ENCODE peak calls at places on chromosomes 7 and 10, in ten cellular contexts. E is A549, X is ovary, I is GM12878, O is colonic mucosa, Y is OCI-LY7, S is heart left ventricle, W is RWPE2, J is breast epithelium, U is spleen. Q is an unnamed sample. For H3K4me1, the result is how much of the 10 kb centered on the place peaks cover.

GRCh38 chr7:4270941-4271715 is 411.0 kb upstream of the FOXK1 start:
- DNase-seq in E (no peak), X (no peak), I (no peak), O (peak), Y (no peak), S (no peak), W (no peak), J (no peak), U (peak), Q (no peak)

GRCh38 chr7:103141753-103142404 is 7.0 kb downstream of the NAPEPLD start:
- DNase-seq in E (no peak), X (no peak), I (peak), O (peak), Y (no peak), S (no peak), W (no peak), J (no peak), U (no peak), Q (no peak)

GRCh38 chr7:31192996-31193395 is 140.9 kb downstream of the ADCYAP1R1 start:
- DNase-seq in E (peak), X (no peak), I (no peak), O (peak), Y (no peak), S (peak), W (peak), J (peak), U (no peak), Q (peak)

GRCh38 chr10:86160890-86161585 is 205.6 kb downstream of the GRID1 start:
- DNase-seq in E (no peak), X (no peak), I (no peak), O (no peak), Y (no peak), S (no peak), W (no peak), J (no peak), U (peak), Q (no peak)

GRCh38 chr10:132397036-132397541 is at the start of gene PWWP2B:
- DNase-seq in E (no peak), X (peak), I (no peak), O (no peak), Y (peak), S (peak), W (no peak), J (no peak), U (peak), Q (no peak)

GRCh38 chr10:110664483-110665420 is 20.6 kb downstream of the RBM20 start:
- DNase-seq in E (no peak), X (no peak), I (no peak), O (no peak), Y (no peak), S (no peak), W (peak), J (no peak), U (no peak), Q (no peak)

GRCh38 chr7:74443591-74444365 is 9.9 kb upstream of the GTF2IRD1 start:
- DNase-seq in E (no peak), X (no peak), I (no peak), O (no peak), Y (no peak), S (no peak), W (no peak), J (no peak), U (no peak), Q (no peak)

GRCh38 chr10:16999665-17000451 is 129.8 kb downstream of the CUBN start:
- DNase-seq in E (no peak), X (peak), I (no peak), O (no peak), Y (no peak), S (no peak), W (no peak), J (no peak), U (no peak), Q (no peak)

GRCh38 chr10:13716161-13717071 is 129.7 kb downstream of the PRPF18 start:
- DNase-seq in E (no peak), X (no peak), I (no peak), O (no peak), Y (no peak), S (no peak), W (no peak), J (no peak), U (no peak), Q (no peak)

DNA sequence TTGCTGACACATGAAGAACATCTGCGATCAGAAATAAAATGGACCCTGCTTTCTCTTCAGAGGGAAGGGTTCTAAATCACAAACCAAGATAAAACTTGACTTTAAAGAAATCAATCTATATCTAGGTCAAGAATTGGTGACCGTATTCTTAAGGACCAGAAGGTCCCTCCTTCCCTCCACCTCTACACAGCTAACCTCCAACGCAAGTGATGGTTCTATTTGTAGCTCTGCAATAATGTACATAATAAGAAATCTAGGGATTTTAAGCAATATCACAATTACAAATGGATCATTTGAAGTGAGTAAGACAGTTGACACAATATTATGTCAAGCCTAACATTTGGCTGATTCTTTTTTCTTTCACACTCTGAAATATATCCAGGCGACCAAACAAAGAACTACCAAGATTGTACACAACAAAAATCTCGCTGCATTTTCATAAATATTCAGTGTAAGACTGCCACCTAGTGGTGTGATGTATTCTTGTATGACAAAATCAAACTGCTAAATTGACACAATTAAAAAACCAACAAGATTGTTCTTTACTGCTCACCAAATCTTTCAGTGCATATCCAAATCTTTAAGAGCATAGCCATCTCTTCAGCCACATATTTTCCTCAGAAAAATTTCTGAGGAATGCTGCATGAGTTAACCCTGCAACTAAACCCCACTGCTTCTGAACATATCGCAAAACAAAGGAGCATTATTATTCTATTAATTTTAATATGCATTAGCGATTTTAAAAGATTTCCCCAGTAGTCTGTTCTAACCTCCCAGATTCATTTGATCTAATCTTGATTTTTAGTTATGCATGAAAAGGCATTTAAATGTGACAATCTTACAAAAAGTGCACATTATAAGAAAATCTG is 44.5 kb downstream of the ICA1 start:
- DNase-seq in E (peak), X (no peak), I (peak), O (peak), Y (peak), S (no peak), W (no peak), J (no peak), U (no peak), Q (no peak)
- TF ChIP-seq CTCF in E (peak), X (peak), I (peak), O (peak), Y (peak), S (peak), W (peak), J (peak), U (peak), Q (peak)

GRCh38 chr7:55128693-55129394 is 110.0 kb downstream of the EGFR start:
- DNase-seq in E (no peak), X (no peak), I (no peak), O (no peak), Y (no peak), S (no peak), W (no peak), J (no peak), U (no peak), Q (no peak)

GRCh38 chr7:55129409-55130078 is 110.7 kb downstream of the EGFR start:
- DNase-seq in E (peak), X (no peak), I (no peak), O (peak), Y (no peak), S (no peak), W (no peak), J (no peak), U (no peak), Q (no peak)

GRCh38 chr7:55131421-55131929 is 112.7 kb downstream of the EGFR start:
- DNase-seq in E (no peak), X (no peak), I (no peak), O (no peak), Y (no peak), S (no peak), W (no peak), J (no peak), U (no peak), Q (no peak)

GRCh38 chr7:55130079-55130476 is 111.3 kb downstream of the EGFR start:
- DNase-seq in E (peak), X (no peak), I (no peak), O (no peak), Y (no peak), S (no peak), W (no peak), J (no peak), U (no peak), Q (no peak)

GRCh38 chr7:55130554-55131198 is 111.9 kb downstream of the EGFR start:
- DNase-seq in E (no peak), X (peak), I (no peak), O (no peak), Y (no peak), S (peak), W (no peak), J (no peak), U (no peak), Q (peak)
- H3K4me1 ChIP-seq in E (half or more), X (under half), I (under half), O (under half), Y (under half), S (half or more), W (half or more), J (under half), U (under half), Q (half or more)

DNA sequence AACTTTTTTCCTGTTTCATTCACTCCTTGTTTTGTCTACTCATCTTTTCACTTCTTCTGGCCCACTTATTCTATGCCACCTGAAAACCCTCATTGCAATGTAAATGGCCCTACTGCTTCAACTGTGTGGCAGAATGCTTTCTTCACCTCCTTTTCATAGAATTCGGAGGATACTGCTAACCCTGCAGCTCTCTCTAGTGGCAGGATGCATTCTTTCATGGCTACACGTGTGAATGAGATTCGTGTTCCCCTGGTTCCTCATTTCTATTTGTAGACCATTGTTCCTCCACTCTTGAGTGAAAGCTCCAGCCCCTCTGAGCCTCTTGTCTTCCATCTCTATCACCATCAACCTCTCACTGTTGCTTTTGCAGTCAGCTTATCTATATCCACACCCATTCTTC is 20.9 kb upstream of the CYP26C1 start:
- DNase-seq in E (no peak), X (no peak), I (peak), O (no peak), Y (peak), S (no peak), W (no peak), J (no peak), U (no peak), Q (no peak)
- TF ChIP-seq CTCF in E (peak), X (no peak), I (peak), O (peak), Y (peak), S (no peak), W (peak), J (no peak), U (peak), Q (peak)

DNA sequence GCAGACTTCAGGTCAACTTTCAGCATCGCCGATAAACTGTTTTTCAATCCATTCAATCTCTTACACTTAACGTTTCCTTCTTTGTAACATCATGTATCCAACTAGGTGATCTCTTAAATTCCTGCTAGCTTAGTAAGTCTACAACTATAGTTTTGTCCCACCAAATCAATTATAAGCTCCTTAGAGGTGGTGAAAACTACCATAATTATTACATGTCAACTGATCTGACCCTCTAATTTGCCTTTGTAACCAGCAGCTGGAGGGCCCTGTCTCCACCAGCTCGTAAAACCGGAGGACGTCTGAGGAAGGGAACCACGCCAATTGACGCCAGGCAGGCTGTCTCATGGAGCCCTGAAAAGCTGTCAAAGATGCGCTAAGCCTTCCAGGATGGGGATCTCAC is 113.4 kb downstream of the ABCC2 start:
- DNase-seq in E (no peak), X (no peak), I (no peak), O (no peak), Y (no peak), S (no peak), W (no peak), J (no peak), U (no peak), Q (no peak)
- H3K4me1 ChIP-seq in E (under half), X (under half), I (under half), O (under half), Y (under half), S (under half), W (under half), J (under half), U (under half), Q (under half)

GRCh38 chr7:128242661-128243060 is 1.6 kb downstream of the LEP start:
- DNase-seq in E (no peak), X (no peak), I (no peak), O (no peak), Y (no peak), S (no peak), W (no peak), J (no peak), U (no peak), Q (no peak)

GRCh38 chr7:128236924-128237586 is 4.0 kb upstream of the LEP start:
- DNase-seq in E (peak), X (no peak), I (peak), O (no peak), Y (peak), S (no peak), W (no peak), J (no peak), U (no peak), Q (no peak)

GRCh38 chr7:128244861-128245260 is 3.8 kb downstream of the LEP start:
- DNase-seq in E (no peak), X (no peak), I (no peak), O (no peak), Y (no peak), S (no peak), W (no peak), J (no peak), U (no peak), Q (no peak)

GRCh38 chr7:128243273-128243672 is 2.2 kb downstream of the LEP start:
- DNase-seq in E (no peak), X (no peak), I (no peak), O (no peak), Y (no peak), S (no peak), W (no peak), J (no peak), U (no peak), Q (no peak)

GRCh38 chr7:128240696-128241386 is at the start of gene LEP:
- DNase-seq in E (no peak), X (no peak), I (no peak), O (no peak), Y (no peak), S (no peak), W (no peak), J (no peak), U (peak), Q (no peak)
- TF ChIP-seq CTCF in E (no peak), X (no peak), I (no peak), O (no peak), Y (no peak), S (no peak), W (no peak), J (no peak), U (no peak), Q (no peak)

DNA sequence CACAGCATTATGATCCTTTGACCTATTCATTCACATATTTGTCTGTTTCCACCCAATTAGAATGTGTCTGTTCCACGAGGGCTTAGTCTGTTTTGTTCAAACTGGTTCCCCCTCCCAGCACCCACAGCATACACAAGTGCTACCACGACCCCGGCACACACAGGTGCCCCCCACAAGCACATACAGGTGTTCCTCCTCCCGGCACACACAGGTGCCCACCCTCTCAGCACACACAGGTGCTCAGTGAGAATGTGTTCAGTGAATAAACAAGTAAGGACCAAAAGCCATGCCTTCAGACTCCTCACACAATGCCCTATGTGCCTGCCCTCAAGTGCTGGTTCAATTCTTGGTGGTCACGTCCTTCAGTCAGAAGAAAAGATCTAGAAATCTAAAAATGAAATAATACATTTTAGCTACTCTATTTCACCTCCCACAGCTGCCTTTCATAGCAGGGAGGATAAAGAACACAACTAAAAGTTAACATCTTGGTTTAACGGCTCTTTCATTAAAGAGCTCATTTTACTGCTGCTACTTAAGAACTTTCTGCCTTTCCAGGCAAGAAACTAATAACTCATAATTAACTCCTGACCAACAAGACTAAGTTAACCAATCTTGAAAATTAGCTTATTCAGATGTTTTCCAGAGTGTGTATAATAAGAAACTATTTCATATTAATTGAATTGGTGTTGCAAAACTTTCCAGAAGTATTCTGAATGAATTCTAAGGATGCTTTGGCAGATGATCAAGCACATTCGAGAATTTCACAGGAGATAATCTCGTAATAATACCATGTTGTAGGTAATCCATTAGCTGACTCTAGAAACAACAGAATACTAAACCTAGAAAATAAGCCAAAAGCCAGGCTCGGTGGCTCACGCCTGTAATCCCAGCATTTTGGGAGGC is 2.3 kb downstream of the DNMBP start:
- DNase-seq in E (no peak), X (no peak), I (no peak), O (no peak), Y (peak), S (no peak), W (no peak), J (no peak), U (no peak), Q (no peak)
- H3K4me1 ChIP-seq in E (half or more), X (under half), I (under half), O (under half), Y (half or more), S (half or more), W (under half), J (under half), U (half or more), Q (under half)

GRCh38 chr7:1197997-1198632 is 34.6 kb upstream of the UNCX start:
- DNase-seq in E (no peak), X (no peak), I (no peak), O (no peak), Y (no peak), S (no peak), W (no peak), J (no peak), U (no peak), Q (no peak)

GRCh38 chr7:1196950-1197349 is 35.7 kb upstream of the UNCX start:
- DNase-seq in E (no peak), X (no peak), I (no peak), O (no peak), Y (no peak), S (no peak), W (no peak), J (no peak), U (no peak), Q (no peak)

GRCh38 chr7:1192171-1192676 is 32.2 kb upstream of the ZFAND2A start:
- DNase-seq in E (no peak), X (no peak), I (no peak), O (no peak), Y (no peak), S (no peak), W (no peak), J (no peak), U (no peak), Q (peak)

GRCh38 chr7:1189986-1190772 is 30.2 kb upstream of the ZFAND2A start:
- DNase-seq in E (no peak), X (no peak), I (no peak), O (no peak), Y (no peak), S (no peak), W (no peak), J (no peak), U (no peak), Q (no peak)

GRCh38 chr7:1193593-1194424 is 33.8 kb upstream of the ZFAND2A start:
- DNase-seq in E (peak), X (no peak), I (no peak), O (peak), Y (peak), S (peak), W (no peak), J (no peak), U (no peak), Q (no peak)
- TF ChIP-seq CTCF in E (peak), X (no peak), I (no peak), O (no peak), Y (peak), S (peak), W (peak), J (peak), U (peak), Q (no peak)

Q was measured in left lung.